ENCODE peak calls at places on chromosomes 6 and 20, in five cellular contexts. A is germinal center; G is tibial nerve; L is naive thymus-derived CD4-positive, alpha-beta T cell; Q is amniotic stem cell. V is an unnamed sample.

GRCh38 chr6:45710304-45710821 is 305.3 kb downstream of the CLIC5 start:
- DNase-seq in G (no peak), A (no peak), Q (no peak), L (peak), V (no peak)

GRCh38 chr6:166007349-166008263 is 160.0 kb downstream of the TBXT start:
- DNase-seq in G (peak), Q (no peak), L (no peak), A (no peak), V (no peak)

GRCh38 chr6:106114492-106114891 is 28.4 kb downstream of the PRDM1 start:
- DNase-seq in A (no peak), Q (no peak), L (peak), G (no peak), V (peak)

GRCh38 chr6:31287621-31288020 is 15.7 kb upstream of the HLA-C start:
- DNase-seq in Q (no peak), A (no peak), G (no peak), L (no peak), V (no peak)

GRCh38 chr6:105968230-105968954 is 117.7 kb upstream of the PRDM1 start:
- DNase-seq in A (no peak), G (no peak), L (no peak), Q (no peak), V (no peak)

GRCh38 chr6:104956663-104957294 is at the start of gene LIN28B:
- DNase-seq in Q (no peak), G (no peak), L (no peak), A (no peak), V (no peak)

GRCh38 chr20:58019027-58019849 is 209.2 kb downstream of the ANKRD60 start:
- DNase-seq in A (no peak), L (no peak), Q (peak), G (no peak), V (no peak)

GRCh38 chr6:82786251-82786650 is 279.4 kb downstream of the UBE3D start:
- DNase-seq in L (no peak), Q (no peak), A (no peak), G (no peak), V (no peak)

GRCh38 chr6:95596021-95596420 is 18.7 kb downstream of the MANEA start:
- DNase-seq in Q (no peak), G (no peak), L (no peak), A (no peak), V (no peak)

GRCh38 chr6:15464211-15464725 is 198.6 kb downstream of the DTNBP1 start:
- DNase-seq in L (peak), Q (no peak), G (peak), A (peak), V (peak)

GRCh38 chr6:129835691-129836090 is 25.4 kb downstream of the TMEM244 start:
- DNase-seq in L (no peak), G (no peak), A (no peak), Q (no peak), V (no peak)

GRCh38 chr6:70819715-70820114 is 137.1 kb downstream of the B3GAT2 start:
- DNase-seq in Q (no peak), L (no peak), G (no peak), A (no peak), V (no peak)

GRCh38 chr6:89818977-89819335 is 638 bp downstream of the MDN1 start:
- DNase-seq in A (peak), Q (no peak), L (no peak), G (no peak), V (no peak)

GRCh38 chr20:50876816-50877215 is 54.4 kb downstream of the ADNP start:
- DNase-seq in A (no peak), G (no peak), L (no peak), Q (no peak), V (no peak)

GRCh38 chr6:40789143-40789764 is 202.1 kb upstream of the LRFN2 start:
- DNase-seq in Q (no peak), G (no peak), L (peak), A (no peak), V (peak)

GRCh38 chr6:17454316-17455005 is 61.1 kb downstream of the CAP2 start:
- DNase-seq in Q (peak), G (no peak), A (no peak), L (no peak), V (no peak)

GRCh38 chr6:42932412-42932811 is 3.1 kb downstream of the CNPY3 start:
- DNase-seq in L (no peak), Q (no peak), G (no peak), A (no peak), V (no peak)

V was measured in GM19239.